ENCODE peak calls at places on chromosome 21, in four cellular contexts. F is HepG2, I is GM12878, Y is SK-N-SH. H is an unnamed sample.

GRCh38 chr21:32611471-32611997 is 643 bp downstream of the CFAP298 start:
- DNase-seq in F (no peak), I (no peak), Y (peak), H (no peak)

GRCh38 chr21:32299695-32300094 is 1.0 kb downstream of the MRAP start:
- DNase-seq in F (no peak), I (no peak), Y (no peak), H (no peak)

GRCh38 chr21:26199471-26199870 is 28.9 kb upstream of the APP start:
- DNase-seq in F (no peak), I (no peak), Y (no peak), H (no peak)

GRCh38 chr21:19621837-19622496 is 1218.4 kb upstream of the TMPRSS15 start:
- DNase-seq in F (no peak), I (no peak), Y (no peak), H (no peak)

GRCh38 chr21:17343055-17343454 is 169.8 kb upstream of the CXADR start:
- DNase-seq in F (peak), I (no peak), Y (no peak), H (no peak)

GRCh38 chr21:27149034-27149433 is 182.1 kb upstream of the ADAMTS5 start:
- DNase-seq in F (no peak), I (no peak), Y (no peak), H (no peak)

GRCh38 chr21:32514275-32515055 is 70.9 kb downstream of the TCP10L start:
- DNase-seq in F (no peak), I (no peak), Y (no peak), H (no peak)

GRCh38 chr21:46369520-46370235 is 45.7 kb downstream of the PCNT start:
- DNase-seq in F (no peak), I (no peak), Y (no peak), H (no peak)

GRCh38 chr21:24428539-24429186 is 1178.6 kb downstream of the MRPL39 start:
- DNase-seq in F (no peak), I (no peak), Y (no peak), H (no peak)

GRCh38 chr21:25682382-25682781 is 43.3 kb downstream of the JAM2 start:
- DNase-seq in F (no peak), I (no peak), Y (no peak), H (no peak)

GRCh38 chr21:43209575-43210453 is 41.0 kb downstream of the CRYAA start:
- DNase-seq in F (peak), I (no peak), Y (peak), H (no peak)

GRCh38 chr21:26164311-26164710 is 6.3 kb downstream of the APP start:
- DNase-seq in F (no peak), I (no peak), Y (no peak), H (no peak)

GRCh38 chr21:36125513-36126121 is 9.3 kb upstream of the CBR3 start:
- DNase-seq in F (peak), I (no peak), Y (peak), H (peak)
- TF ChIP-seq TCF12 in F (no peak), I (no peak), Y (no peak), H (no peak)

GRCh38 chr21:33835920-33836319 is 79.7 kb downstream of the ATP5PO start:
- DNase-seq in F (no peak), I (no peak), Y (no peak), H (no peak)

GRCh38 chr21:33831962-33832659 is 83.5 kb downstream of the ATP5PO start:
- DNase-seq in F (no peak), I (no peak), Y (no peak), H (no peak)

GRCh38 chr21:33839167-33839716 is 76.4 kb downstream of the ATP5PO start:
- DNase-seq in F (no peak), I (no peak), Y (no peak), H (no peak)

GRCh38 chr21:33834801-33835500 is 80.7 kb downstream of the ATP5PO start:
- DNase-seq in F (no peak), I (no peak), Y (no peak), H (no peak)

GRCh38 chr21:33836408-33836807 is 79.2 kb downstream of the ATP5PO start:
- DNase-seq in F (no peak), I (no peak), Y (no peak), H (no peak)
- TF ChIP-seq TCF12 in F (no peak), I (no peak), Y (no peak), H (no peak)

GRCh38 chr21:29145354-29145782 is 14.9 kb downstream of the MAP3K7CL start:
- DNase-seq in F (peak), I (no peak), Y (no peak), H (no peak)
- TF ChIP-seq TCF12 in F (no peak), I (no peak), Y (peak), H (no peak)

DNA sequence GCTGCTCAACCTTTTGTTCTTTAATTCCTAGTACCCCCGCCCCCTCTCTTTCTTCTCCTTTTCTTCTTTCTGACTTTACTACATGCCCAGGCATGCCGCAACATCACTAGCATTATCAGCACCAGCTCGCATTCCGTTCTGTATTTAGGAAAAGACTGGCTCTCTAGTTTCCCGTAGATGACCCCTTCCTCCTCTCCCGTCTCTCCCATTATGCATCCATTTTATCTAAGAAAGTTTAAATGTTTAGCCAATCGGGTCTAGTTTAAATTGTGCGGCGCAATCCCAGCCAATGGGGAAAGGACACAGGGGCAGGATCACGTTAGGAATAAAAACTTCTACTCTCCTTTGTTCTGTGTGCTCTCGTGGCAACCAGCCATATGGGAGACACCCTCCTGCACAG is 2.4 kb upstream of the KRTAP10-7 start:
- DNase-seq in F (no peak), I (no peak), Y (no peak), H (peak)
- TF ChIP-seq TCF12 in F (no peak), I (no peak), Y (no peak), H (no peak)

DNA sequence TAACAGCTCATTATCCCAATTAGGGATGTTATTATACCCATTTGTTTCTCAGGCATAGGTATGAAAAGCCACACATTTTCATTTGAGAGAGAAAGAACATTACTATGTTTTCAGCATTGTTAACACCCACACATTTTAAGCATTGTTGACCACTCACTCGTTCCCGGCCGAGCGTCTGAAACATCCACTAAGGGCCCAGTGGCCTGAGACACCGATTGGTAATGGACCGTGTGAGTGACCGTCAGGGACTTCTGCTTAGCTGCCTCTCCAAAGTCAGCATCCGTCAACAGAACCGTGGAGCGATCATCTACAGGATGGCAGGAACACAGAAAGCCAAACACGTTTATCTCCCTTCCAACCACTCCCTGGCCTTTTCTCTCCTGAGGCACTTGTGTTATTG is 184.6 kb downstream of the PCP4 start:
- DNase-seq in F (no peak), I (no peak), Y (no peak), H (no peak)
- TF ChIP-seq TCF12 in F (no peak), I (no peak), Y (no peak), H (no peak)

DNA sequence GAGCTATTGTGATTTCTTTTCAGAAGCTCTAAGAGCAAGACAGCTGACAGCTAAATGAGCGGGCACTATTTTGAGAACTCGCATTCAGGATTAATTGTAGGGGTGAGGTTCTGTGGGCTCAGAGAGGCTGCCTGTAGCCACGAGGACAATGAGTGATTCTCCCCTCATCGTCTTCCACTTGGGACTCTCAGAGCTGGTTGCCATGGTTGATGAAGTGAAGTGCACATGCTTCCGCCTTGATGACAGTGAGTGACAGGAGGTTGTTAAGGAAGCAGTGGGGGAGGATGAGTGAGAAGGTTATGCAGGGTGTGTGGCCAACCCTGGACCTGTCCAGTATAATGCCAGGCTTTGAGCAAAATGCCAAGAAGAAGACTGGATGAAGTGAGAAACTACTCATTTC is 341.7 kb downstream of the PCP4 start:
- DNase-seq in F (no peak), I (no peak), Y (no peak), H (no peak)
- TF ChIP-seq TCF12 in F (no peak), I (no peak), Y (no peak), H (no peak)

GRCh38 chr21:37915941-37916794 is at the start of gene KCNJ6:
- DNase-seq in F (no peak), I (no peak), Y (peak), H (peak)

GRCh38 chr21:37916795-37917142 is 512 bp upstream of the KCNJ6 start:
- DNase-seq in F (peak), I (no peak), Y (peak), H (no peak)

GRCh38 chr21:37915516-37915915 is 741 bp downstream of the KCNJ6 start:
- DNase-seq in F (no peak), I (no peak), Y (peak), H (no peak)

GRCh38 chr21:37912616-37913015 is 3.6 kb downstream of the KCNJ6 start:
- DNase-seq in F (no peak), I (no peak), Y (no peak), H (no peak)

DNA sequence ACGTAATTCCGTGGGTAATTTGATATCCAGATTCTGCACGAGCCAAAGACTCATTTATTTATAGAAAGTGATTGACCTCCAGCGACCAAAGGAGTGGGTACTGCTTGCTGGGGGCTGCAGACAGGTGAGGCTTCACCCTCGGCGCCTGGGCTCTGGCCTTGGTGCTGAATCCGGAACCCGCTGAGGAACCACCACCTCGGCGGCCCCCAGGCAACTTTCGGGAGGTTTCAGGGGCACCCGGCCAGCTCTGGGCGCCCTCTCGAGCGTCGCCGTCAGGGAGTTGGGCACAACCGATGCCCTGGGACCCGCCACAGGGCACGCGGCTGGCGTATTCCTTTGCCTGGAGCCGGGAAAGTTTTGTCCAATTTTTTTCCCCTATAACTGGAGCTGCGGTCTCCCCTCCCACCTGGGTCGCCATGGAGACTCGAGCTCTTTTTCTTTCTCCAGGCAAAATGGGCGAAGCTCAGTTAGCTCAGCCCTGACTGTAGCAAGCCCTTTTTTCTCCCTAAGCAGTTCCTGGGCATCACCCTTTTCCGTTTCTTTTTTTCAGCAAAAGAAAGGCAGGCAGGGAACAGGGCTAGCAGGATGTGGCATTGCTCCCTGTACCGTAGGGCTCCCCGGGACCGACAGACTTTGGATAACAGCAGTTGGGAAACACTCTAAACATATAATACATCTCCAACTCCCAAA is 1.9 kb downstream of the KCNJ6 start:
- DNase-seq in F (no peak), I (no peak), Y (peak), H (peak)
- TF ChIP-seq TCF12 in F (no peak), I (no peak), Y (no peak), H (no peak)

DNA sequence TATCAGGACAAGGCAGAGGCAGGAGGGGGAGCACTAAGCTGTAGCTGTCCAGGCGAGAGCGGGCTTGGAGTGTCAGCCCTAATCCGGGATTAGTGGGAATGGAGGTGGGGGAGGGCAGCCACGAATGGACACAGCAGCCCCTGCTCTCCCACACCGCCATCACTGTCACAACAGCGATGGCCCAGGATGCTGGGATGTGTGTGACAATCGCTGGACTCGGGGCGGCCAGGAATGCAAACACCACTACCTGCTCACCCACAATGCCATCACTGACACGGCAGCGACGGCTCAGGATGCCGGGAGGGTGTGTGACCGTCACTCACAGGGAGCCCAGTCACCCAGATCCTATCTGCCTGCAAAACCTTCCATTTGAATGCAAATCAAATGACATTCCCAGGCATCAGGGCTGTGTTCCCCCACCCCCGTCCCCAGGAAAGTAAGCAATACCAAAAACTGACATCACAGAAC is 2.8 kb downstream of the C2CD2 start:
- DNase-seq in F (no peak), I (no peak), Y (no peak), H (no peak)
- TF ChIP-seq TCF12 in F (no peak), I (no peak), Y (no peak), H (no peak)

GRCh38 chr21:36980280-36981048 is 14.0 kb upstream of the HLCS start:
- DNase-seq in F (no peak), I (no peak), Y (peak), H (peak)
- TF ChIP-seq TCF12 in F (no peak), I (no peak), Y (no peak), H (no peak)

GRCh38 chr21:16279658-16280581 is 550.1 kb downstream of the USP25 start:
- DNase-seq in F (no peak), I (no peak), Y (no peak), H (peak)

GRCh38 chr21:16285646-16286223 is 556.0 kb downstream of the USP25 start:
- DNase-seq in F (no peak), I (no peak), Y (no peak), H (no peak)

GRCh38 chr21:16280731-16281130 is 550.9 kb downstream of the USP25 start:
- DNase-seq in F (no peak), I (no peak), Y (no peak), H (no peak)
- TF ChIP-seq TCF12 in F (no peak), I (no peak), Y (no peak), H (no peak)

H was measured in H1.